ENCODE peak calls at places on chromosomes 3 and 15, in six cellular contexts. P is K562; I is CD4-positive, alpha-beta memory T cell; Q is sigmoid colon; Z is iPS DF 6.9; N is A549. Y is an unnamed sample.

GRCh38 chr3:194168994-194169393 is 33.0 kb downstream of the HES1 start:
- DNase-seq in P (no peak), I (no peak), Q (no peak), Z (no peak), N (peak; percentile 10), Y (no peak)

GRCh38 chr3:95815828-95816227 is 998.6 kb upstream of the EPHA6 start:
- DNase-seq in P (no peak), I (no peak), Q (no peak), Z (no peak), N (no peak), Y (no peak)

GRCh38 chr3:184042617-184043016 is 10.2 kb upstream of the HTR3C start:
- DNase-seq in P (no peak), I (no peak), Q (no peak), Z (no peak), N (no peak), Y (no peak)

GRCh38 chr3:162141232-162141631 is 644.6 kb downstream of the OTOL1 start:
- DNase-seq in P (no peak), I (no peak), Q (no peak), Z (no peak), N (no peak), Y (no peak)

GRCh38 chr3:29850641-29851040 is 569.8 kb downstream of the RBMS3 start:
- DNase-seq in P (no peak), I (no peak), Q (no peak), Z (peak; percentile 20), N (peak; percentile 7), Y (no peak)

GRCh38 chr15:33852094-33852493 is 116.2 kb upstream of the CHRM5 start:
- DNase-seq in P (no peak), I (no peak), Q (no peak), Z (no peak), N (no peak), Y (no peak)

GRCh38 chr3:4030567-4030966 is 231.3 kb downstream of the LRRN1 start:
- DNase-seq in P (no peak), I (no peak), Q (no peak), Z (no peak), N (no peak), Y (no peak)

GRCh38 chr15:78925956-78926743 is 18.7 kb downstream of the CTSH start:
- DNase-seq in P (no peak), I (no peak), Q (no peak), Z (no peak), N (no peak), Y (no peak)

GRCh38 chr3:177800565-177800964 is 603.3 kb upstream of the TBL1XR1 start:
- DNase-seq in P (no peak), I (no peak), Q (no peak), Z (no peak), N (no peak), Y (no peak)

GRCh38 chr3:98657429-98657828 is 64.0 kb upstream of the CPOX start:
- DNase-seq in P (peak; percentile 13), I (peak; percentile 17), Q (no peak), Z (peak; percentile 29), N (peak; percentile 36), Y (no peak)
- H3K4me3 ChIP-seq in P (no peak overlapping the region), I (no peak overlapping the region), Q (no peak overlapping the region), Z (no peak overlapping the region), N (peak overlapping the region; percentile 9), Y (no peak overlapping the region)

GRCh38 chr3:195260286-195260905 is 10.6 kb downstream of the XXYLT1 start:
- DNase-seq in P (no peak), I (no peak), Q (no peak), Z (no peak), N (no peak), Y (no peak)
- H3K4me1 ChIP-seq in P (peaks cover 14% of the 10 kb centered on the region), I (peaks cover 27% of the 10 kb centered on the region), Q (peaks cover 39% of the 10 kb centered on the region), Z (peaks cover 6% of the 10 kb centered on the region), N (peaks cover 7% of the 10 kb centered on the region), Y (peaks cover 20% of the 10 kb centered on the region)

GRCh38 chr3:110667216-110667615 is 404.4 kb upstream of the NECTIN3 start:
- DNase-seq in P (no peak), I (no peak), Q (no peak), Z (no peak), N (no peak), Y (no peak)
- H3K4me3 ChIP-seq in P (no peak overlapping the region), I (no peak overlapping the region), Q (no peak overlapping the region), Z (no peak overlapping the region), N (no peak overlapping the region), Y (no peak overlapping the region)

DNA sequence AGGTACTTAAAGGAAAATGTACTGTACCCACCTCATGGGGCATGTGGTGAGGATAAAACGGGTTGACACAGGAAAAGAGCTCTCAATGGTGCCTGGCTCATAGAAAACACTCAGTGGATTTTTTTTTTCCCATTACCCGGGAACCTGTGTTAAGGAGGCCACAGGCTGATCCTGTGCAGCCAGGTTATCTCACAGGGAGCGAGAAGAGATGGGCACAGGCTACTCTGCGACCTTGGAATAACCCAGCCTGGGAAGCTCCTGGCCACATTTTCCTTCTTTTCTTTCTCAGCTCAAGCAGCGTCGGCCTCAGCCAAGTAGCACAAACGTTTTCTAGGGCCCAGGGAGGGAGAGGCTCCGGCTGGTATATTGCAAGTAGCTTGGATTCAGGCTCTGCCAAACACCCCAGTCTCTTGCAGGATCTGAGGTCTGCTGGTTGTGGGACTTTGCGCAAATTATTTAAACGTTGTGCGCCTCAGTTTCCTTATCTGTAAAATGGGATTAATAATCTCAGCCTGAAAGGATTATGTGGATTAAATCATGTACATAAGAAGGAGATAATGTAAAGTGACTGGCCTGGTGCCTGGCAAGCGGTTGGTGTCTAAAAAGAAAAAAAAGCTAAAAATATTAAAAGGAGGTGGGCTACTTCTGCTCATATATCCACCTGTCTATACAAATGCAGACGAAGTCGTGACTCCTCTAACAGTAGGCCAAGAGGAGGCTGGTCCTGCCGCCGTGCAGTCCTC is 2.1 kb downstream of the FURIN start:
- DNase-seq in P (peak; percentile 41), I (no peak), Q (no peak), Z (no peak), N (no peak), Y (no peak)
- H3K4me1 ChIP-seq in P (peaks cover 67% of the 10 kb centered on the region), I (peaks cover 46% of the 10 kb centered on the region), Q (peaks cover 25% of the 10 kb centered on the region), Z (peaks cover 11% of the 10 kb centered on the region), N (peaks cover 69% of the 10 kb centered on the region), Y (peaks cover 43% of the 10 kb centered on the region)

DNA sequence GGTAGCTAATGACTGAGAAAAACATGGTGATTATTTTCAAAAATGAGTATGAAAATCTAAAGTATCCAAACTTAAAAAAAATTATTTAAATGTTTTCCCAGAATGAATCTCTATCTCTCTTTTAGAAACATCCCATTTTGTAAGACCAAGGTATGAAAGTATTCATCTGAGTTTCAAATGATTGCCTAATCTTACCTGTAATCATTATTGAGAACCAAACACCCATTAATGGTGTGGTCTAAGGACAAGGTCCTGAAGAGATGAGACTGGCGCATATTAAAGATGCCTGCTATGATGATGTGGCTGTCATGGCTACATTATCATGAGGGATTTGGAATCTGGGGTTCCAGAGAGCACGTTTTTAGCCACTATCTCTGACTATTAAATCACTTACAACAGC is 165.5 kb downstream of the VGLL4 start:
- DNase-seq in P (no peak), I (no peak), Q (no peak), Z (no peak), N (no peak), Y (no peak)
- H3K4me3 ChIP-seq in P (no peak overlapping the region), I (no peak overlapping the region), Q (no peak overlapping the region), Z (no peak overlapping the region), N (no peak overlapping the region), Y (no peak overlapping the region)

GRCh38 chr3:197518794-197519451 is 36.8 kb downstream of the BDH1 start:
- DNase-seq in P (no peak), I (no peak), Q (no peak), Z (no peak), N (no peak), Y (no peak)
- H3K4me1 ChIP-seq in P (peaks cover 10% of the 10 kb centered on the region), I (peaks cover 6% of the 10 kb centered on the region), Q (no peaks in the 10 kb centered on the region), Z (no peaks in the 10 kb centered on the region), N (peaks cover 55% of the 10 kb centered on the region), Y (no peaks in the 10 kb centered on the region)

GRCh38 chr3:154431043-154431442 is 1.1 kb upstream of the GPR149 start:
- DNase-seq in P (no peak), I (no peak), Q (no peak), Z (no peak), N (no peak), Y (no peak)

GRCh38 chr3:154427685-154428291 is 2.2 kb downstream of the GPR149 start:
- DNase-seq in P (no peak), I (no peak), Q (no peak), Z (no peak), N (no peak), Y (no peak)

GRCh38 chr3:154428369-154429206 is 1.4 kb downstream of the GPR149 start:
- DNase-seq in P (no peak), I (no peak), Q (no peak), Z (no peak), N (no peak), Y (no peak)

GRCh38 chr3:154430014-154430413 is at the start of gene GPR149:
- DNase-seq in P (no peak), I (no peak), Q (no peak), Z (no peak), N (peak; percentile 25), Y (no peak)
- H3K4me3 ChIP-seq in P (no peak within 1 kb of the TSS), I (no peak within 1 kb of the TSS), Q (no peak within 1 kb of the TSS), Z (peak within 1 kb of the TSS; percentile 53), N (peak within 1 kb of the TSS; percentile 34), Y (no peak within 1 kb of the TSS)

GRCh38 chr15:67186688-67187087 is 67.8 kb downstream of the AAGAB start:
- DNase-seq in P (no peak), I (no peak), Q (no peak), Z (no peak), N (no peak), Y (no peak)
- H3K4me1 ChIP-seq in P (no peaks in the 10 kb centered on the region), I (no peaks in the 10 kb centered on the region), Q (peaks cover 60% of the 10 kb centered on the region), Z (peaks cover 2% of the 10 kb centered on the region), N (peaks cover 57% of the 10 kb centered on the region), Y (no peaks in the 10 kb centered on the region)

GRCh38 chr3:52039846-52040245 is 16.5 kb downstream of the DUSP7 start:
- DNase-seq in P (no peak), I (no peak), Q (peak; percentile 81), Z (no peak), N (no peak), Y (no peak)
- H3K4me3 ChIP-seq in P (no peak overlapping the region), I (no peak overlapping the region), Q (no peak overlapping the region), Z (no peak overlapping the region), N (no peak overlapping the region), Y (no peak overlapping the region)

Y was measured in effector memory CD4-positive, alpha-beta T cell.